ENCODE peak calls at places on chromosomes 1 and 21, in ten cellular contexts. X is cardiac fibroblast; I is putamen; K is nephron progenitor cell; Q is mesenteric fat pad; M is NAMALWA; J is dermis microvascular lymphatic vessel endothelial cell; C is mesendoderm; Z is CD8-positive, alpha-beta memory T cell; E is EL. W is an unnamed sample.

GRCh38 chr1:154407866-154408777 is 3.0 kb downstream of the IL6R start:
- DNase-seq in X (no peak), I (peak; percentile 15), K (no peak), Q (no peak), M (peak; percentile 40), J (no peak), C (peak; percentile 33), Z (no peak), E (no peak), W (no peak)

GRCh38 chr21:15749045-15749867 is 19.5 kb downstream of the USP25 start:
- DNase-seq in X (peak; percentile 25), I (no peak), K (no peak), Q (no peak), M (no peak), J (peak; percentile 11), C (no peak), Z (no peak), E (no peak), W (no peak)

GRCh38 chr1:29317063-29317915 is 81.0 kb downstream of the PTPRU start:
- DNase-seq in X (no peak), I (no peak), K (no peak), Q (no peak), M (no peak), J (no peak), C (no peak), Z (no peak), E (no peak), W (no peak)

GRCh38 chr1:36115200-36115669 is 9.8 kb downstream of the COL8A2 start:
- DNase-seq in X (peak; percentile 76), I (no peak), K (peak; percentile 40), Q (no peak), M (no peak), J (no peak), C (no peak), Z (no peak), E (peak; percentile 89), W (no peak)

GRCh38 chr1:17167783-17168479 is 37.0 kb upstream of the PADI1 start:
- DNase-seq in X (peak; percentile 33), I (no peak), K (no peak), Q (no peak), M (no peak), J (peak; percentile 4), C (no peak), Z (no peak), E (peak; percentile 95), W (no peak)

GRCh38 chr1:10745886-10746455 is 50.5 kb downstream of the CASZ1 start:
- DNase-seq in X (no peak), I (no peak), K (no peak), Q (no peak), M (no peak), J (no peak), C (no peak), Z (no peak), E (no peak), W (no peak)

GRCh38 chr1:97680894-97681293 is 239.9 kb downstream of the DPYD start:
- DNase-seq in X (peak; percentile 13), I (no peak), K (no peak), Q (no peak), M (no peak), J (peak; percentile 38), C (no peak), Z (no peak), E (no peak), W (peak; percentile 2)

GRCh38 chr21:31571879-31572278 is 87.6 kb upstream of the SOD1 start:
- DNase-seq in X (no peak), I (no peak), K (no peak), Q (no peak), M (no peak), J (no peak), C (no peak), Z (no peak), E (no peak), W (no peak)

GRCh38 chr1:208336136-208336535 is 92.0 kb upstream of the PLXNA2 start:
- DNase-seq in X (no peak), I (no peak), K (no peak), Q (no peak), M (no peak), J (no peak), C (no peak), Z (no peak), E (no peak), W (no peak)

GRCh38 chr21:46116846-46117585 is 19.1 kb downstream of the COL6A2 start:
- DNase-seq in X (peak; percentile 29), I (no peak), K (peak; percentile 1), Q (peak; percentile 85), M (no peak), J (no peak), C (no peak), Z (no peak), E (peak; percentile 80), W (no peak)

GRCh38 chr1:17233675-17234074 is 15.2 kb upstream of the PADI3 start:
- DNase-seq in X (peak; percentile 81), I (peak; percentile 39), K (no peak), Q (no peak), M (no peak), J (peak; percentile 90), C (peak; percentile 28), Z (no peak), E (peak; percentile 99), W (no peak)

GRCh38 chr1:180192172-180192571 is 37.5 kb downstream of the QSOX1 start:
- DNase-seq in X (no peak), I (no peak), K (no peak), Q (no peak), M (no peak), J (no peak), C (no peak), Z (no peak), E (no peak), W (no peak)

GRCh38 chr1:20366766-20367602 is 76.3 kb downstream of the VWA5B1 start:
- DNase-seq in X (peak; percentile 57), I (peak; percentile 42), K (peak; percentile 58), Q (no peak), M (no peak), J (peak; percentile 17), C (peak; percentile 91), Z (no peak), E (peak; percentile 60), W (no peak)

GRCh38 chr1:180310095-180310494 is 80.0 kb downstream of the LHX4 start:
- DNase-seq in X (peak; percentile 31), I (no peak), K (no peak), Q (no peak), M (no peak), J (no peak), C (peak; percentile 8), Z (no peak), E (peak; percentile 49), W (no peak)

GRCh38 chr1:159428536-159428935 is 3.5 kb upstream of the OR10J4 start:
- DNase-seq in X (peak; percentile 23), I (no peak), K (no peak), Q (no peak), M (no peak), J (no peak), C (no peak), Z (no peak), E (peak; percentile 62), W (no peak)

GRCh38 chr1:201591348-201591747 is 52.4 kb downstream of the NAV1 start:
- DNase-seq in X (no peak), I (no peak), K (no peak), Q (peak; percentile 77), M (peak; percentile 42), J (no peak), C (no peak), Z (no peak), E (no peak), W (no peak)

GRCh38 chr1:11522400-11523235 is 43.7 kb downstream of the DISP3 start:
- DNase-seq in X (no peak), I (no peak), K (no peak), Q (peak; percentile 77), M (no peak), J (no peak), C (no peak), Z (no peak), E (no peak), W (no peak)

GRCh38 chr1:207361910-207362309 is 40.4 kb downstream of the CD55 start:
- DNase-seq in X (peak; percentile 19), I (peak; percentile 52), K (no peak), Q (no peak), M (no peak), J (peak; percentile 41), C (no peak), Z (no peak), E (no peak), W (no peak)